ENCODE peak calls at places on chromosome 12, in six cellular contexts. P, E, A, G, T and I are unnamed samples.

GRCh38 chr12:64946132-64946829 is 121.8 kb downstream of the TBC1D30 start:
- DNase-seq in E (no peak), P (peak), G (no peak), A (no peak), T (no peak), I (peak)

GRCh38 chr12:12010277-12011031 is 60.3 kb upstream of the BCL2L14 start:
- DNase-seq in G (peak), T (peak), E (peak), A (peak), P (no peak), I (peak)

GRCh38 chr12:124679533-124680371 is 112.3 kb upstream of the NCOR2 start:
- DNase-seq in A (peak), T (no peak), E (no peak), G (no peak), P (no peak), I (no peak)

GRCh38 chr12:116803018-116803736 is 65.1 kb downstream of the RNFT2 start:
- DNase-seq in P (no peak), G (no peak), A (no peak), E (no peak), T (peak), I (no peak)

GRCh38 chr12:94186461-94187237 is 38.3 kb downstream of the PLXNC1 start:
- DNase-seq in G (no peak), E (no peak), P (peak), T (no peak), A (no peak), I (peak)

GRCh38 chr12:121061831-121062230 is 22.8 kb upstream of the OASL start:
- DNase-seq in A (peak), P (no peak), T (no peak), E (peak), G (no peak), I (peak)

GRCh38 chr12:65996146-65996545 is 134.4 kb downstream of the LLPH start:
- DNase-seq in A (no peak), G (no peak), E (no peak), T (no peak), P (no peak), I (no peak)

GRCh38 chr12:8828514-8829127 is 6.2 kb downstream of the A2ML1 start:
- DNase-seq in E (no peak), G (no peak), P (no peak), T (no peak), A (peak), I (no peak)

GRCh38 chr12:76085159-76085868 is 829 bp upstream of the NAP1L1 start:
- DNase-seq in T (peak), A (peak), G (peak), P (no peak), E (no peak), I (peak)

GRCh38 chr12:127113945-127114344 is 1153.0 kb upstream of the TMEM132C start:
- DNase-seq in P (no peak), G (no peak), E (no peak), A (no peak), T (no peak), I (no peak)

GRCh38 chr12:12610711-12611110 is 965 bp upstream of the CREBL2 start:
- DNase-seq in T (no peak), P (no peak), E (no peak), A (no peak), G (no peak), I (no peak)

GRCh38 chr12:62259311-62259992 is 752 bp upstream of the USP15 start:
- DNase-seq in T (no peak), A (peak), G (no peak), E (peak), P (peak), I (no peak)

GRCh38 chr12:13864081-13864673 is 117.2 kb downstream of the GRIN2B start:
- DNase-seq in A (peak), E (peak), P (peak), G (peak), T (peak), I (peak)

GRCh38 chr12:32533971-32534590 is 134.7 kb downstream of the FGD4 start:
- DNase-seq in T (no peak), G (no peak), A (peak), E (peak), P (no peak), I (peak)

GRCh38 chr12:102702447-102703114 is 214.5 kb downstream of the PAH start:
- DNase-seq in P (peak), G (no peak), E (peak), T (no peak), A (peak), I (peak)

GRCh38 chr12:46617167-46617566 is 208.6 kb downstream of the SLC38A4 start:
- DNase-seq in E (peak), P (no peak), A (peak), G (no peak), T (no peak), I (peak)

GRCh38 chr12:60101715-60102114 is 505.9 kb downstream of the SLC16A7 start:
- DNase-seq in P (no peak), E (no peak), T (no peak), A (peak), G (no peak), I (peak)

GRCh38 chr12:124640096-124640495 is 72.7 kb upstream of the NCOR2 start:
- DNase-seq in E (peak), P (no peak), T (no peak), A (peak), G (no peak), I (peak)

GRCh38 chr12:69872804-69873203 is 47.8 kb downstream of the MYRFL start:
- DNase-seq in E (peak), A (peak), T (no peak), G (no peak), P (no peak), I (peak)

GRCh38 chr12:78062781-78063180 is 232.1 kb downstream of the NAV3 start:
- DNase-seq in E (peak), A (peak), P (no peak), G (no peak), T (no peak), I (peak)